ENCODE peak calls at places on chromosomes 1 and 21, in four cellular contexts. H is A549, D is K562, C is HepG2. L is an unnamed sample.

GRCh38 chr1:181661569-181661968 is 178.3 kb downstream of the CACNA1E start:
- DNase-seq in H (no peak), D (no peak), C (peak; percentile 6), L (no peak)

GRCh38 chr21:40165212-40165611 is 298.0 kb downstream of the PCP4 start:
- DNase-seq in H (no peak), D (no peak), C (no peak), L (no peak)

GRCh38 chr1:192609110-192610079 is 26.6 kb upstream of the RGS13 start:
- DNase-seq in H (no peak), D (no peak), C (no peak), L (no peak)

GRCh38 chr1:154418062-154418897 is 13.1 kb downstream of the IL6R start:
- DNase-seq in H (peak; percentile 82), D (no peak), C (peak; percentile 99), L (no peak)

GRCh38 chr1:10941891-10942541 is 70.4 kb upstream of the TARDBP start:
- DNase-seq in H (peak; percentile 71), D (peak; percentile 92), C (no peak), L (peak; percentile 86)

GRCh38 chr1:30185809-30186208 is 537.6 kb downstream of the MATN1 start:
- DNase-seq in H (no peak), D (peak; percentile 37), C (no peak), L (no peak)

GRCh38 chr1:110524311-110525249 is 5.6 kb upstream of the KCNA10 start:
- DNase-seq in H (peak; percentile 29), D (peak; percentile 87), C (peak; percentile 21), L (peak; percentile 81)

GRCh38 chr1:67004176-67004575 is 49.8 kb downstream of the SLC35D1 start:
- DNase-seq in H (no peak), D (no peak), C (no peak), L (no peak)

GRCh38 chr1:156502749-156503671 is 2.4 kb upstream of the MEF2D start:
- DNase-seq in H (peak; percentile 96), D (peak; percentile 49), C (no peak), L (peak; percentile 84)

GRCh38 chr1:181143081-181143859 is 54.8 kb downstream of the IER5 start:
- DNase-seq in H (no peak), D (no peak), C (no peak), L (no peak)

GRCh38 chr1:226117330-226117729 is 54.8 kb downstream of the H3-3A start:
- DNase-seq in H (no peak), D (no peak), C (no peak), L (no peak)

GRCh38 chr21:40685121-40685630 is 161.8 kb downstream of the DSCAM start:
- DNase-seq in H (no peak), D (no peak), C (no peak), L (no peak)

GRCh38 chr1:206821493-206821892 is 43.9 kb upstream of the IL20 start:
- DNase-seq in H (no peak), D (no peak), C (no peak), L (no peak)

GRCh38 chr1:30379684-30380624 is 343.4 kb downstream of the MATN1 start:
- DNase-seq in H (peak; percentile 76), D (peak; percentile 82), C (peak; percentile 49), L (peak; percentile 50)

GRCh38 chr1:29122987-29123870 is 474 bp downstream of the TMEM200B start:
- DNase-seq in H (no peak), D (no peak), C (no peak), L (peak; percentile 45)
- TF ChIP-seq NR3C1 in H (no peak), D (no peak), C (no peak), L (no peak)

GRCh38 chr1:14668448-14669029 is 70.1 kb downstream of the KAZN start:
- DNase-seq in H (no peak), D (no peak), C (no peak), L (no peak)
- TF ChIP-seq NR3C1 in H (no peak), D (no peak), C (no peak), L (no peak)

GRCh38 chr1:55898191-55898590 is 681.2 kb downstream of the PLPP3 start:
- DNase-seq in H (no peak), D (no peak), C (peak; percentile 5), L (no peak)
- TF ChIP-seq NR3C1 in H (no peak), D (no peak), C (no peak), L (no peak)

GRCh38 chr1:152511596-152511995 is 993 bp downstream of the LCE5A start:
- DNase-seq in H (no peak), D (no peak), C (no peak), L (no peak)
- TF ChIP-seq NR3C1 in H (no peak), D (no peak), C (no peak), L (no peak)

GRCh38 chr21:30232011-30232410 is 16.1 kb upstream of the CLDN8 start:
- DNase-seq in H (no peak), D (no peak), C (no peak), L (no peak)

GRCh38 chr21:30234050-30234449 is 18.2 kb upstream of the CLDN8 start:
- DNase-seq in H (no peak), D (no peak), C (no peak), L (no peak)

GRCh38 chr21:30233636-30234035 is 17.7 kb upstream of the CLDN8 start:
- DNase-seq in H (no peak), D (no peak), C (no peak), L (no peak)

GRCh38 chr21:30233228-30233627 is 17.3 kb upstream of the CLDN8 start:
- DNase-seq in H (no peak), D (no peak), C (no peak), L (no peak)

DNA sequence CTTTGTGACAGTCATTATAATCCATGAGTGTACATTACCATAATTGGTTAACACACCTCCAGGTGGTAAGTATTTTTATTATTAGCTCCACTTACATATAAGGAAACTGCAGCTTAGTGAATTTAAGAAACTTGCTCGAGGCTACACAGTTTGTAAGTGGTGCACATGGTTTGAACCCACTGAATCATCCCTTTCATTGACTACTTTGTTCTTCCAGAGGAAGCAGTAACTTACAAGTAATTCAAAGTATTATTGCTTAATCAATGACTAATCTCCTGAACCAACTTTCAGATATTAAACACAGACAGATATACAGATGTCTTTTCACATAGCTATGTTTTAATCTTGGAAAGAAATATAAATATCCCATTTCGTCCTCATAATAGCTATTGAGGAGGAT is 18.7 kb upstream of the CLDN8 start:
- DNase-seq in H (no peak), D (no peak), C (no peak), L (no peak)
- TF ChIP-seq NR3C1 in H (no peak), D (no peak), C (no peak), L (no peak)